ENCODE peak calls at places on chromosomes 11 and 22, in six cellular contexts. J is mammary epithelial cell, O is endodermal cell, F is fibroblast of lung, W is lower lobe of right lung, V is endothelial cell of umbilical vein. S is an unnamed sample. For H3K4me1, the result is how much of the 10 kb centered on the place peaks cover.

GRCh38 chr11:129280027-129280811 is 88.1 kb upstream of the ARHGAP32 start:
- DNase-seq in J (no peak), O (no peak), F (peak), W (no peak), V (no peak), S (no peak)

GRCh38 chr22:20810645-20811044 is 36.7 kb downstream of the SERPIND1 start:
- DNase-seq in J (no peak), O (no peak), F (no peak), W (no peak), V (no peak), S (no peak)

GRCh38 chr11:63909621-63910506 is 7.1 kb downstream of the RCOR2 start:
- DNase-seq in J (no peak), O (peak), F (no peak), W (no peak), V (no peak), S (no peak)

GRCh38 chr11:104191124-104191523 is 27.2 kb upstream of the PDGFD start:
- DNase-seq in J (no peak), O (no peak), F (peak), W (no peak), V (no peak), S (no peak)

GRCh38 chr11:12075822-12076821 is 34.3 kb upstream of the MICAL2 start:
- DNase-seq in J (peak), O (no peak), F (peak), W (no peak), V (no peak), S (no peak)

GRCh38 chr11:78586452-78587046 is 11.9 kb upstream of the NARS2 start:
- DNase-seq in J (no peak), O (no peak), F (no peak), W (no peak), V (peak), S (no peak)

GRCh38 chr11:74749127-74749964 is 697 bp downstream of the RNF169 start:
- DNase-seq in J (peak), O (peak), F (peak), W (peak), V (peak), S (peak)

GRCh38 chr11:131409307-131409706 is 38.9 kb downstream of the NTM start:
- DNase-seq in J (no peak), O (peak), F (no peak), W (no peak), V (no peak), S (no peak)

GRCh38 chr11:116062129-116062525 is 557.9 kb upstream of the CADM1 start:
- DNase-seq in J (no peak), O (no peak), F (no peak), W (no peak), V (no peak), S (no peak)

GRCh38 chr11:64165842-64166635 is at the start of gene MACROD1:
- DNase-seq in J (peak), O (peak), F (peak), W (peak), V (peak), S (peak)

GRCh38 chr11:104120493-104121200 is 43.3 kb downstream of the PDGFD start:
- DNase-seq in J (no peak), O (no peak), F (no peak), W (no peak), V (peak), S (no peak)

GRCh38 chr11:124867700-124868099 is 2.5 kb downstream of the ROBO3 start:
- DNase-seq in J (no peak), O (peak), F (peak), W (no peak), V (peak), S (no peak)

GRCh38 chr11:126512251-126512650 is 156.8 kb downstream of the ST3GAL4 start:
- DNase-seq in J (no peak), O (no peak), F (no peak), W (no peak), V (no peak), S (peak)

GRCh38 chr11:46066335-46066734 is 54.9 kb downstream of the PHF21A start:
- DNase-seq in J (peak), O (no peak), F (no peak), W (no peak), V (no peak), S (no peak)

DNA sequence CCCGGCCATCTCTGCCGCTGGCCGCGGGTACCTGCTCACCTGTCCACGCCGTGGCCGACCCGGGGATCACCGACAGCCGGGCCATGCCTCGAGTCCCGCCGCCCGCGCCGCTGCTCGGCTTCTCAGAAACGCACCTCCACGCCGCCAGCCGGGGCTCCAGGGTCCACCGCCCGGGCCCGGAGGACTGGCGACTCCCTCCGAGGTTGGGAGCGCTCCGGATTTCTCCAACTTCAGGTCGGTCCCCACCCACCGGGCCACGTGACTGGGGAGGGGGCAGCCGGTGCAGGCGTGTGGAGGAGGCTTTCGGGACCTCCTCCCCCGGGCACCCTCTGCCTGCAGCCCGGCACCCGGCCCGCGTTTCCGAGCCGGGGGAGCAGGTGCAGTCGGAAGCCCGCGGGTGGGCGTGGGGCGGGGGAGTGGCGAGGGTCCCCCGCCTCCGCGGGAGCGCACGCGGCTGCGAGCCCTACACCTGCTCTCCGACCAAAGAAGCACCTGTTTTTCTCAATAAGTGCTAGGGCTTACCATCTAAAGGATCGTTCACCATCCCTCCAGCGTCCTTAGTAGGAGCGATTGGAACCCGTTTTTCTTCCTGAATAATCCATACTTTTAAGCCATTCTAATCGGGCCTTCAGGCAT is 627 bp upstream of the NRIP3 start:
- DNase-seq in J (no peak), O (peak), F (no peak), W (peak), V (no peak), S (peak)
- H3K4me3 ChIP-seq in J (peak), O (peak), F (peak), W (peak), V (peak), S (peak)

GRCh38 chr11:33366918-33367317 is 109.7 kb downstream of the HIPK3 start:
- DNase-seq in J (no peak), O (no peak), F (no peak), W (no peak), V (no peak), S (no peak)

GRCh38 chr11:33373636-33374035 is 116.5 kb downstream of the HIPK3 start:
- DNase-seq in J (peak), O (no peak), F (peak), W (no peak), V (no peak), S (no peak)

GRCh38 chr11:33368931-33369330 is 111.8 kb downstream of the HIPK3 start:
- DNase-seq in J (no peak), O (no peak), F (no peak), W (no peak), V (peak), S (no peak)

GRCh38 chr11:33375236-33375635 is 118.1 kb downstream of the HIPK3 start:
- DNase-seq in J (no peak), O (peak), F (no peak), W (no peak), V (no peak), S (no peak)

GRCh38 chr11:33371049-33371448 is 113.9 kb downstream of the HIPK3 start:
- DNase-seq in J (no peak), O (no peak), F (no peak), W (no peak), V (no peak), S (no peak)
- H3K4me1 ChIP-seq in J (under half), O (under half), F (under half), W (under half), V (half or more), S (under half)

DNA sequence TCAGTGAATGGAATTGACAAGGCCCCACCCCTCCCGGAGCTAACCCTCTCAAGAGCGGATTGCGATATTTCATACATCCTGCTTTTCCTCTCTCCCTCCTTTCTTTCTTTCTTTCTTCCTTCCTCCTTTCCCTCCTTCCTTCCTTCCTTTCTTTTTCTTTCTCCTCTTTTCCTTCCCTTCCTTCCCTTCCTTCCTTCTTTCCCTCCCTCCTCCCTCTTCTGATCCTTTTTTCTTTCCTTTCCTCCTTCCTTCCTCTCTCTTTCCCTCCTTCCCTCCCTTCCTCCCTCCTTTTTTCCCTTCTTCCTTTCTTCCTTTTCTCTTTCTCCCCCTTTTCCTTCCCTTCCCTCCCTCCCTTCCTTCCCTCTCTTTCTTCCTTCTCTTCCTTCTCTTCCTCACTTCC is 15.0 kb upstream of the MN1 start:
- DNase-seq in J (no peak), O (no peak), F (no peak), W (no peak), V (no peak), S (no peak)
- H3K4me3 ChIP-seq in J (no peak), O (no peak), F (no peak), W (no peak), V (no peak), S (no peak)

GRCh38 chr22:41916745-41917358 is 2.0 kb upstream of the SHISA8 start:
- DNase-seq in J (no peak), O (no peak), F (no peak), W (no peak), V (no peak), S (no peak)
- H3K4me1 ChIP-seq in J (under half), O (under half), F (under half), W (under half), V (under half), S (under half)

DNA sequence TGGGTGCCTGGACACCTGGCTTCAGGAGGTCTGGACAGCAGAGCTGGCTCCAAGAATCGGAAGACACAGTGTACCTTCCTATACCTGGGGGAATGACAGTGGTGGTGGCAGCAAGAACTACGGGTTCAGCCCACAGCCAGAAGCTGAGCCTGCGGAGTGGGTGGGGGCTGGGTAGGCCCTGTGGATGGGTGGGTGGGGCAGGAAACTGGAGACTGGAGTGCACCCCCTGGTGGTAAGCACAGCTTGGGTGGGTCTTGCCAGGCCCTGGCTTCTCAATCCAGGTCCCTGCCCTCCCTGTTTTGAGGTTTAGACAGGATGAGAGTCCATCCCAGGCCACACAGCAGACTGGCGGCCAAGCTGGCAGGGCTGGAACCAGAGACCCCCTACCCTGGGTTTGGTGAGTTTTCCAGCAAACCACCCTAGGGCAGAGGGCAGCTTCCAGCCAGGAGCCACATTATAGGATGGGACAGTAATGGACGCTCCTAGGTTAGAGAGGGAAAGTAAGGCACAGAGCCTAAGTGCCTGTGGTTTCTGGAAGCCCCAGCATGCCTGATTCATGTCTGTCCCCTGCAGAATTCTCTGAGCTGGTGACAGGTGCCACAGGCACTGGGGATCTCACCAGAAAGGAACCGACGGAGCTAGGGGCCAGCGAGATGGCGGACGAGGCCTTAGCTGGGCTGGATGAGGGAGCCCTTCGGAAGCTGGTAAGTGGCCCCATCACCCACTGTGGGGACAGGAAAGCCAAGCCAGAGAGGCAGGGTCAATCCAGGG is 1.7 kb downstream of the SMTN start:
- DNase-seq in J (peak), O (peak), F (peak), W (no peak), V (peak), S (no peak)
- H3K4me3 ChIP-seq in J (peak), O (no peak), F (peak), W (peak), V (peak), S (peak)

GRCh38 chr11:47507016-47507631 is 45.8 kb downstream of the CELF1 start:
- DNase-seq in J (no peak), O (no peak), F (no peak), W (no peak), V (no peak), S (no peak)

GRCh38 chr11:47503227-47503626 is 49.7 kb downstream of the CELF1 start:
- DNase-seq in J (no peak), O (no peak), F (no peak), W (no peak), V (no peak), S (no peak)

GRCh38 chr11:47502767-47503166 is 50.2 kb downstream of the CELF1 start:
- DNase-seq in J (no peak), O (no peak), F (no peak), W (no peak), V (no peak), S (no peak)

GRCh38 chr11:47506363-47506762 is 46.6 kb downstream of the CELF1 start:
- DNase-seq in J (no peak), O (no peak), F (no peak), W (no peak), V (no peak), S (no peak)

DNA sequence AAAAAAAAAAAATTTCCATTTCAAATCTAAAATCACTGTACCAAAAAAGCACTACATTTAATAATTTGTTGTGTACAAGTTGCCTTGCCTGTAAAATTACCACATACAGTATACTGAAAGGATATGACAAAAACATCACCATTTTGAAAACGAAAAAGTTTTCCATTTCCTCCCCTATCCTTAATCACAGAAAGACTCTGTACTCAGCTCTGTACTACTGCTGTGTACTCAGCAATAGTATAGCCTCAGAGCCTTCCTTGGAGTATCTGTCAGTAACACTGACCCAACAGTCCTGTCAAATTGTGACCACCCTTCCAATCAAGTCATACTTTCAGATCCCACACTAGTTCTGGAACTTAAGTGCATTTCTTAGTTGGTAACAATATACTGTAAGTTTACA is 48.0 kb downstream of the CELF1 start:
- DNase-seq in J (no peak), O (no peak), F (no peak), W (no peak), V (no peak), S (no peak)
- H3K4me1 ChIP-seq in J (under half), O (under half), F (under half), W (half or more), V (under half), S (under half)

DNA sequence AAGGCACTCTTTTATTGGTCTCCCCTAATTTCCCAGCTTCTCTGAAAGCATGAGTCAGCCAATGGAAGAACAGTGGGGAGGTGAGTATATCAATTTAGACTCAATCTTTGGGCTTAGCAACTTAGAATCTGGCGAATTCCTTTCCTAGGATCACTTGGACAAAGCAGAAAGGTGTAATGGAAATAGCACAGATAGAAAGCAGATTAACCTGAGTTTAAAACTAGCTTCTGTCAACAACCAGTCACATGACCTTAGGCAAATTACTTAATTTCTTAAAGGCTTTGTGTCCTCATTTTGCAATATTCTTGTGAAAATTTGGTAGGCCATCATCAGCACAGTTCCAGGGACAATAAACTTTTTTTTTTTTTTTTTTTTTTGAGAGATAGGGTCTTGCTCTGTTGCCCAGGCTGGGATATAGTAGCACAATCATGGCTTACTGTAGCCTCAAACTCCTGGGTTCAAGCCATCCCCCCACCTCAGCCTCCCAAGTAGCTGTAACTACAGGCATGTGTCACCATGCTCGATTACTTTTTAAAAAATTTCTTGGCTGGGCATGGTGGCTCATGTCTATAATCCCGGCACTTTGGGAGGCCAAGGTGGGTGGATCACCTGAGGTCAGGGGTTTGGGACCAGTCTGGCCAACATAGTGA is 40.8 kb upstream of the PCF11 start:
- DNase-seq in J (no peak), O (no peak), F (no peak), W (no peak), V (no peak), S (no peak)
- H3K4me3 ChIP-seq in J (no peak), O (no peak), F (no peak), W (peak), V (no peak), S (no peak)

S was measured in upper lobe of right lung.